ENCODE peak calls at places on chromosomes 2 and 18, in eight cellular contexts. One of them, this sample, is unnamed.

GRCh38 chr2:120480903-120481445 is 135.0 kb downstream of the INHBB start:
- DNase-seq in dorsolateral prefrontal cortex: no peak
- DNase-seq in K562: no peak
- DNase-seq in GM23338: no peak
- DNase-seq in mucosa of descending colon: peak; percentile 28
- DNase-seq in esophagus squamous epithelium: no peak
- DNase-seq in adrenal gland: no peak
- DNase-seq in GM12864: no peak
- DNase-seq in this sample: no peak

GRCh38 chr18:907171-907879 is 2.7 kb downstream of the ADCYAP1 start:
- DNase-seq in esophagus squamous epithelium: no peak
- DNase-seq in K562: no peak
- DNase-seq in adrenal gland: no peak
- DNase-seq in dorsolateral prefrontal cortex: no peak
- DNase-seq in GM23338: peak; percentile 61
- DNase-seq in GM12864: no peak
- DNase-seq in mucosa of descending colon: no peak
- DNase-seq in this sample: no peak

GRCh38 chr18:51248685-51249084 is 51.2 kb upstream of the MEX3C start:
- DNase-seq in GM23338: no peak
- DNase-seq in adrenal gland: no peak
- DNase-seq in K562: no peak
- DNase-seq in dorsolateral prefrontal cortex: no peak
- DNase-seq in esophagus squamous epithelium: no peak
- DNase-seq in GM12864: no peak
- DNase-seq in mucosa of descending colon: no peak
- DNase-seq in this sample: no peak

GRCh38 chr18:55998071-55998522 is 410.1 kb upstream of the TCF4 start:
- DNase-seq in GM12864: no peak
- DNase-seq in mucosa of descending colon: no peak
- DNase-seq in adrenal gland: peak; percentile 57
- DNase-seq in K562: no peak
- DNase-seq in dorsolateral prefrontal cortex: peak; percentile 8
- DNase-seq in GM23338: peak; percentile 48
- DNase-seq in esophagus squamous epithelium: no peak
- DNase-seq in this sample: peak; percentile 32

GRCh38 chr2:12923907-12924610 is 207.3 kb downstream of the TRIB2 start:
- DNase-seq in esophagus squamous epithelium: no peak
- DNase-seq in GM12864: no peak
- DNase-seq in adrenal gland: no peak
- DNase-seq in GM23338: no peak
- DNase-seq in mucosa of descending colon: no peak
- DNase-seq in dorsolateral prefrontal cortex: no peak
- DNase-seq in K562: no peak
- DNase-seq in this sample: peak; percentile 47

GRCh38 chr2:111202266-111203040 is 81.7 kb downstream of the BCL2L11 start:
- DNase-seq in adrenal gland: no peak
- DNase-seq in GM12864: no peak
- DNase-seq in K562: no peak
- DNase-seq in dorsolateral prefrontal cortex: no peak
- DNase-seq in mucosa of descending colon: no peak
- DNase-seq in GM23338: no peak
- DNase-seq in esophagus squamous epithelium: no peak
- DNase-seq in this sample: peak; percentile 59

GRCh38 chr2:180706694-180707093 is 273.7 kb upstream of the UBE2E3 start:
- DNase-seq in GM23338: no peak
- DNase-seq in esophagus squamous epithelium: no peak
- DNase-seq in dorsolateral prefrontal cortex: no peak
- DNase-seq in K562: no peak
- DNase-seq in adrenal gland: no peak
- DNase-seq in GM12864: no peak
- DNase-seq in mucosa of descending colon: no peak
- DNase-seq in this sample: peak; percentile 23

GRCh38 chr2:115071534-115071933 is 629.1 kb downstream of the DPP10 start:
- DNase-seq in adrenal gland: no peak
- DNase-seq in esophagus squamous epithelium: no peak
- DNase-seq in GM23338: no peak
- DNase-seq in dorsolateral prefrontal cortex: no peak
- DNase-seq in GM12864: no peak
- DNase-seq in mucosa of descending colon: no peak
- DNase-seq in K562: no peak
- DNase-seq in this sample: no peak

GRCh38 chr2:181683518-181684453 is 3.5 kb upstream of the NEUROD1 start:
- DNase-seq in esophagus squamous epithelium: no peak
- DNase-seq in GM12864: no peak
- DNase-seq in adrenal gland: no peak
- DNase-seq in mucosa of descending colon: no peak
- DNase-seq in dorsolateral prefrontal cortex: peak; percentile 61
- DNase-seq in GM23338: peak; percentile 85
- DNase-seq in K562: peak; percentile 25
- DNase-seq in this sample: no peak

GRCh38 chr2:142745691-142746090 is 131.8 kb upstream of the KYNU start:
- DNase-seq in esophagus squamous epithelium: no peak
- DNase-seq in mucosa of descending colon: no peak
- DNase-seq in dorsolateral prefrontal cortex: no peak
- DNase-seq in K562: no peak
- DNase-seq in GM23338: no peak
- DNase-seq in GM12864: no peak
- DNase-seq in adrenal gland: peak; percentile 87
- DNase-seq in this sample: peak; percentile 50

DNA sequence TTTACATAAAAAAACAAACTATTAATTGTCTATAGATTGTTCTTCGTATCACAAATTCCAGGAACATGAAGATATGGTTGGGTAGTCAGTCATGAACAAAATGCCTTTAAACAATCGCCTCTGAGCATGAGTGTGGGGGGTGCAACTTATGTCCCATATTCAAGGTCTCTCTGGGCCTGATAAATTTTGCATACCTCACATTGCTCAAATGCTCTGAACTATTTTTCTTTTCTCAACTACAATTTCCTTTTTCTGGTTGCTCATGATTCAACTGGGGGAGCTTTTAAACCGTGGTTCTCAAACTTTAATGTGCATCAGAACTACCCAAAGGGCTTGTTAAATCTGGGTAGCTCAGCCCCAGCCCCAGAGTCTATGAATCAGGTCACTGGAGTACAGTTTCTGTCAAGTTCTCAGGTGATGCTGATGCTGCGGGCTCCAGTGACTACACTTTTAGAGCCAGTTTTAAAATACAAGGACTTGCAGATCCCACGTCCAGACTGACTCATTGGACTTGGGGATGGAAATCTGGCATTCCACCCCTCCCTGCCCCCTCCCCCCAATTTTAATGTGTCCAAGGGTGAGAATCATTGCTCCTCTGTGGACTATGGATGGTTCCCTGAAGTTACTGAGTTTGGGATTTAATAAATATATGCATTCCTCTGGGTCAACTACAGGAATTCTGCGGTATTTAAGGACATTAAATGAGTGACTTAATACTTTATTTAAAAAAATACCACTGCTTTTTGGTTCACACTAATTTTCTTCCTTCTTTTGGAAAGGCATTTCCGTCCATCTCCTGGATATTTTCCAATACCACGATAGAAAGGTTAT is 1.5 kb upstream of the GPD2 start:
- DNase-seq in mucosa of descending colon: no peak
- DNase-seq in K562: no peak
- DNase-seq in adrenal gland: no peak
- DNase-seq in GM23338: no peak
- DNase-seq in dorsolateral prefrontal cortex: no peak
- DNase-seq in GM12864: no peak
- DNase-seq in esophagus squamous epithelium: no peak
- DNase-seq in this sample: peak; percentile 71
- H3K4me3 ChIP-seq in mucosa of descending colon: no peak overlapping the region
- H3K4me3 ChIP-seq in K562: no peak overlapping the region
- H3K4me3 ChIP-seq in adrenal gland: peak overlapping the region; percentile 69
- H3K4me3 ChIP-seq in GM23338: peak overlapping the region; percentile 73
- H3K4me3 ChIP-seq in dorsolateral prefrontal cortex: peak overlapping the region; percentile 80
- H3K4me3 ChIP-seq in GM12864: no peak overlapping the region
- H3K4me3 ChIP-seq in esophagus squamous epithelium: no peak overlapping the region
- H3K4me3 ChIP-seq in this sample: no peak overlapping the region

GRCh38 chr2:16791496-16791895 is 125.9 kb upstream of the CYRIA start:
- DNase-seq in adrenal gland: no peak
- DNase-seq in GM23338: no peak
- DNase-seq in K562: no peak
- DNase-seq in mucosa of descending colon: no peak
- DNase-seq in esophagus squamous epithelium: no peak
- DNase-seq in GM12864: no peak
- DNase-seq in dorsolateral prefrontal cortex: no peak
- DNase-seq in this sample: no peak
- TF ChIP-seq CTCF in adrenal gland: no peak
- TF ChIP-seq CTCF in GM23338: no peak
- TF ChIP-seq CTCF in K562: no peak
- TF ChIP-seq CTCF in mucosa of descending colon: no peak
- TF ChIP-seq CTCF in esophagus squamous epithelium: no peak
- TF ChIP-seq CTCF in GM12864: no peak
- TF ChIP-seq CTCF in dorsolateral prefrontal cortex: no peak
- TF ChIP-seq CTCF in this sample: no peak

DNA sequence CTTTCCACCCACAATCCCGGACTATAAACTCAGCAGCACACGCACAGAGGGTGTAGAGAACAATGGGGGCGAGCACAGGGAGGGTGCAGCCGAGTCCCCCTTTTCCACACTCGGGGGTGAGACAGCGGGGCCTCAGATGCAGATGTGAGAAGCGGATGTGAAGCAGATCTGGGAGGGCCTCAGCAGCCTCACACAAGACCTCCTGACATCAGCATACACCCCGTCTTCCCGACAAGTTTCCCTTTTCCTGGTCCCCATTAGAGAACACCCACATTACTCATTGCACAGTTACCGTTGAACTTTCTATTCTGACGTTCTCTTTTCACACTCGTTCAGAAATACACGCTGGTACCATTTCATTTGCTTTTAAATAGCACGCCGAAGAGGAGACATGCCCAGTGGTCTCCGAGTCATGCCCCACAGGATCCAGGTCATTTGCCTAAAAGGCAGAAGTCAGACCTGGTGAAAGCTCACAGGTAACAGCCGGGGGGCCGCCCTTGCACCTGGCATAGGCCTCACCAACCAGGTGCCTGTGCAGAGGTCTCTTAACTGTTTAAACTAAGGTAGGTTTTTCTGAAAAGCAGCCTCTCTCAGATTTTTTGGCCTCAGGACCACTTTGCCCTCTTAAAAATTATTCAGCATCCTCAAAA is 129.5 kb upstream of the ID2 start:
- DNase-seq in dorsolateral prefrontal cortex: no peak
- DNase-seq in K562: no peak
- DNase-seq in esophagus squamous epithelium: no peak
- DNase-seq in GM12864: no peak
- DNase-seq in GM23338: no peak
- DNase-seq in adrenal gland: peak; percentile 42
- DNase-seq in mucosa of descending colon: no peak
- DNase-seq in this sample: no peak
- H3K4me3 ChIP-seq in dorsolateral prefrontal cortex: no peak overlapping the region
- H3K4me3 ChIP-seq in K562: no peak overlapping the region
- H3K4me3 ChIP-seq in esophagus squamous epithelium: no peak overlapping the region
- H3K4me3 ChIP-seq in GM12864: no peak overlapping the region
- H3K4me3 ChIP-seq in GM23338: no peak overlapping the region
- H3K4me3 ChIP-seq in adrenal gland: no peak overlapping the region
- H3K4me3 ChIP-seq in mucosa of descending colon: no peak overlapping the region
- H3K4me3 ChIP-seq in this sample: no peak overlapping the region

GRCh38 chr2:233369462-233369861 is 15.2 kb downstream of the DGKD start:
- DNase-seq in adrenal gland: no peak
- DNase-seq in esophagus squamous epithelium: no peak
- DNase-seq in GM23338: no peak
- DNase-seq in dorsolateral prefrontal cortex: no peak
- DNase-seq in K562: no peak
- DNase-seq in GM12864: no peak
- DNase-seq in mucosa of descending colon: no peak
- DNase-seq in this sample: no peak

GRCh38 chr2:233372855-233373254 is 18.6 kb downstream of the DGKD start:
- DNase-seq in GM23338: no peak
- DNase-seq in dorsolateral prefrontal cortex: no peak
- DNase-seq in adrenal gland: no peak
- DNase-seq in K562: no peak
- DNase-seq in GM12864: no peak
- DNase-seq in mucosa of descending colon: no peak
- DNase-seq in esophagus squamous epithelium: no peak
- DNase-seq in this sample: no peak

GRCh38 chr2:233373316-233373715 is 19.0 kb downstream of the DGKD start:
- DNase-seq in GM12864: no peak
- DNase-seq in GM23338: no peak
- DNase-seq in adrenal gland: no peak
- DNase-seq in mucosa of descending colon: no peak
- DNase-seq in K562: no peak
- DNase-seq in esophagus squamous epithelium: no peak
- DNase-seq in dorsolateral prefrontal cortex: no peak
- DNase-seq in this sample: peak; percentile 90

GRCh38 chr2:233369897-233370758 is 15.8 kb downstream of the DGKD start:
- DNase-seq in adrenal gland: no peak
- DNase-seq in K562: no peak
- DNase-seq in mucosa of descending colon: no peak
- DNase-seq in GM12864: no peak
- DNase-seq in esophagus squamous epithelium: no peak
- DNase-seq in dorsolateral prefrontal cortex: no peak
- DNase-seq in GM23338: no peak
- DNase-seq in this sample: no peak

GRCh38 chr2:233371608-233372007 is 17.3 kb downstream of the DGKD start:
- DNase-seq in esophagus squamous epithelium: no peak
- DNase-seq in GM23338: no peak
- DNase-seq in K562: no peak
- DNase-seq in mucosa of descending colon: no peak
- DNase-seq in dorsolateral prefrontal cortex: no peak
- DNase-seq in GM12864: no peak
- DNase-seq in adrenal gland: no peak
- DNase-seq in this sample: peak; percentile 47
- TF ChIP-seq CTCF in esophagus squamous epithelium: no peak
- TF ChIP-seq CTCF in GM23338: no peak
- TF ChIP-seq CTCF in K562: no peak
- TF ChIP-seq CTCF in mucosa of descending colon: no peak
- TF ChIP-seq CTCF in dorsolateral prefrontal cortex: no peak
- TF ChIP-seq CTCF in GM12864: no peak
- TF ChIP-seq CTCF in adrenal gland: no peak
- TF ChIP-seq CTCF in this sample: no peak

DNA sequence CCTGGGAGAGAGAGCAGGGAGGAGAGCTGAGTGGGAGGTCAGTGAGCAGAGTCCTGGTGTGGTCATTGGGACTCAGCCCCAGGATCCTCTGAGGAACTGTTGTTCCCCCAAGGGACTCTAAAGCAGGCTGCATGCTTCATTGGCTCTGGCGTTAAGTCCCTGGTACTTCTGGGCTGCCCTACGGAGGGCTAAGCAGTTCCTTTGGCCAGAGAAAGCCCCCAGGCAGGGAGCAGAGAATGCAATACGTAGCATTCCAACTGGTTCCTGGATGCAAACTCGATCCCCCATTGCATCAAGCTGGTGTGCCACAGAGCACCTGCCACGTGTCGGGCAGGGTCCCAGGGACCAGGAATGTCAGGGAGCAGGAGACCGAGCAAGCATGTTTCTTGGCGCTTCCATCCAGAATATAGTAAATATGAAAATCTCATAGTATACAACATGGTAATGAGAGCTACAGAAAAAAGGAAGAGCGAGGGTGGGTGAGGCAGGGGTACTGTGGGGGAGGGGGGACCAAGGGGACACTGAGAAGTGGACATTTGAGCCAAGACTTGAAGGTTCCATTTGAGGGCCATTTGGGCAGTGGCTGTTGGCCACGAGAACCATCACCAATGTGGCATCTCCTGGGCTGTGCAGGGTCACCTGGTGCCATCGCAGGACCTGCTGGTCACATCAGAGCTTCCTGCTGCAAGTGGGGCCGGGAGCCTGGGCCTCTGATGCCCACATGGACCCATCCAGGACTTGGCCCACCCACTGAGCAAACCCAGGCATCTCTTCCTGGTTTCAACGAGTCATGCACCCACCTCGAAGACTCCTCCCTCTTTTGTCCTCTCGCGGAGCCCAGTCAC is 160.4 kb downstream of the ASB1 start:
- DNase-seq in GM12864: no peak
- DNase-seq in mucosa of descending colon: no peak
- DNase-seq in adrenal gland: no peak
- DNase-seq in dorsolateral prefrontal cortex: no peak
- DNase-seq in GM23338: no peak
- DNase-seq in K562: no peak
- DNase-seq in esophagus squamous epithelium: no peak
- DNase-seq in this sample: no peak
- H3K4me3 ChIP-seq in GM12864: no peak overlapping the region
- H3K4me3 ChIP-seq in mucosa of descending colon: no peak overlapping the region
- H3K4me3 ChIP-seq in adrenal gland: no peak overlapping the region
- H3K4me3 ChIP-seq in dorsolateral prefrontal cortex: no peak overlapping the region
- H3K4me3 ChIP-seq in GM23338: no peak overlapping the region
- H3K4me3 ChIP-seq in K562: no peak overlapping the region
- H3K4me3 ChIP-seq in esophagus squamous epithelium: no peak overlapping the region
- H3K4me3 ChIP-seq in this sample: no peak overlapping the region

This sample was measured in choroid plexus epithelial cell.